ENCODE peak calls at places on chromosomes 13 and 19, in four cellular contexts. N is heart right ventricle, Q is ovary, C is heart left ventricle. D is an unnamed sample. For H3K4me1, the result is how much of the 10 kb centered on the place peaks cover.

GRCh38 chr19:35792312-35792711 is 16.9 kb downstream of the ARHGAP33 start:
- DNase-seq in N (no peak), Q (no peak), C (no peak), D (no peak)

GRCh38 chr13:50539791-50540530 is 303.5 kb downstream of the DLEU7 start:
- DNase-seq in N (no peak), Q (no peak), C (no peak), D (no peak)

GRCh38 chr19:33472696-33473624 is 48.6 kb downstream of the PEPD start:
- DNase-seq in N (no peak), Q (no peak), C (peak), D (peak)

GRCh38 chr19:23804676-23805075 is 46.0 kb upstream of the ZNF681 start:
- DNase-seq in N (no peak), Q (no peak), C (no peak), D (no peak)

GRCh38 chr19:33146209-33146608 is 14.3 kb downstream of the WDR88 start:
- DNase-seq in N (no peak), Q (no peak), C (no peak), D (no peak)

GRCh38 chr19:1673645-1674292 is 21.4 kb upstream of the TCF3 start:
- DNase-seq in N (no peak), Q (no peak), C (no peak), D (no peak)

GRCh38 chr13:26075498-26075897 is 23.7 kb upstream of the SHISA2 start:
- DNase-seq in N (no peak), Q (no peak), C (no peak), D (no peak)

GRCh38 chr13:77002590-77003190 is 10.8 kb downstream of the CLN5 start:
- DNase-seq in N (no peak), Q (no peak), C (no peak), D (no peak)

GRCh38 chr13:45055902-45056648 is 64.2 kb upstream of the GTF2F2 start:
- DNase-seq in N (peak), Q (peak), C (no peak), D (no peak)

GRCh38 chr19:35336166-35336955 is 7.4 kb downstream of the CD22 start:
- DNase-seq in N (no peak), Q (no peak), C (no peak), D (peak)

GRCh38 chr13:110254151-110254679 is 52.7 kb downstream of the COL4A1 start:
- DNase-seq in N (peak), Q (no peak), C (no peak), D (no peak)

GRCh38 chr19:21680679-21681078 is 86.7 kb downstream of the ZNF100 start:
- DNase-seq in N (no peak), Q (no peak), C (no peak), D (no peak)

GRCh38 chr19:2478756-2479555 is 3.0 kb downstream of the GADD45B start:
- DNase-seq in N (peak), Q (peak), C (peak), D (peak)

GRCh38 chr19:2534374-2535050 is 58.6 kb downstream of the GADD45B start:
- DNase-seq in N (no peak), Q (no peak), C (no peak), D (no peak)

GRCh38 chr13:41028051-41028450 is 8.9 kb upstream of the ELF1 start:
- DNase-seq in N (no peak), Q (no peak), C (no peak), D (no peak)

GRCh38 chr13:43767351-43767901 is 19.3 kb downstream of the ENOX1 start:
- DNase-seq in N (peak), Q (peak), C (peak), D (no peak)

GRCh38 chr19:6531956-6532243 is 1.1 kb downstream of the TNFSF9 start:
- DNase-seq in N (no peak), Q (no peak), C (no peak), D (no peak)

GRCh38 chr19:48274173-48274572 is 4.3 kb downstream of the ZNF114 start:
- DNase-seq in N (no peak), Q (no peak), C (no peak), D (no peak)

GRCh38 chr19:43534811-43535761 is 2.1 kb downstream of the ZNF575 start:
- DNase-seq in N (peak), Q (peak), C (peak), D (peak)

GRCh38 chr13:110073982-110074381 is 233.0 kb downstream of the COL4A1 start:
- DNase-seq in N (no peak), Q (no peak), C (no peak), D (no peak)

GRCh38 chr13:30520571-30520970 is 54.8 kb upstream of the HMGB1 start:
- DNase-seq in N (no peak), Q (no peak), C (no peak), D (no peak)

GRCh38 chr13:75792526-75793187 is 156.5 kb downstream of the LMO7 start:
- DNase-seq in N (no peak), Q (no peak), C (peak), D (no peak)

GRCh38 chr13:32838985-32839384 is 177.2 kb upstream of the KL start:
- DNase-seq in N (peak), Q (no peak), C (no peak), D (no peak)

GRCh38 chr19:1494115-1494815 is 3.3 kb downstream of the REEP6 start:
- DNase-seq in N (no peak), Q (peak), C (no peak), D (no peak)

GRCh38 chr13:51192348-51192747 is 29.9 kb upstream of the FAM124A start:
- DNase-seq in N (no peak), Q (no peak), C (no peak), D (no peak)

GRCh38 chr13:44843403-44843802 is 145.9 kb downstream of the NUFIP1 start:
- DNase-seq in N (no peak), Q (no peak), C (no peak), D (no peak)

GRCh38 chr19:1668339-1669123 is 16.1 kb upstream of the TCF3 start:
- DNase-seq in N (no peak), Q (no peak), C (no peak), D (no peak)

GRCh38 chr19:30228726-30229523 is 143.3 kb upstream of the ZNF536 start:
- DNase-seq in N (no peak), Q (no peak), C (no peak), D (no peak)
- H3K4me3 ChIP-seq in N (peak), Q (peak), C (peak), D (peak)

DNA sequence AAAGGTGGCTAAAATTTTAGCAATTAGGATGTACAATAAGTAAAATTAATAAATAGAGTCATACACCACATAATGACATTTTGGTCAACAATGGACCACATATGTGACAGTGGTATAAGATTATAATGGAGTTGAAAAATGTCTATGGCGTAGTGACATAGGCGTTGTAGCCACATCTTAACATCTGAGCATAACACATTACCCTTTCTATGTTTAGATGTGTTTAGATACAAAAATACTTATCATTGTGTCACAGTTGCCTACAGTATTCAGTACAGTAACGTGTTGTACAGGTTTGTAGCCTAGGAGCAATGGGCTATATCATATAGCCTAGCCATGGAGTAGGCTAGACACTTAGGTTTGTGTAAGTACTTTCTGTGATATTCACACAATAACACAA is 111.2 kb downstream of the LRCH1 start:
- DNase-seq in N (no peak), Q (no peak), C (no peak), D (no peak)
- H3K4me1 ChIP-seq in N (half or more), Q (under half), C (half or more), D (under half)

GRCh38 chr19:41879080-41879479 is 2.0 kb downstream of the CD79A start:
- DNase-seq in N (no peak), Q (no peak), C (no peak), D (no peak)
- H3K4me3 ChIP-seq in N (no peak), Q (no peak), C (no peak), D (no peak)

DNA sequence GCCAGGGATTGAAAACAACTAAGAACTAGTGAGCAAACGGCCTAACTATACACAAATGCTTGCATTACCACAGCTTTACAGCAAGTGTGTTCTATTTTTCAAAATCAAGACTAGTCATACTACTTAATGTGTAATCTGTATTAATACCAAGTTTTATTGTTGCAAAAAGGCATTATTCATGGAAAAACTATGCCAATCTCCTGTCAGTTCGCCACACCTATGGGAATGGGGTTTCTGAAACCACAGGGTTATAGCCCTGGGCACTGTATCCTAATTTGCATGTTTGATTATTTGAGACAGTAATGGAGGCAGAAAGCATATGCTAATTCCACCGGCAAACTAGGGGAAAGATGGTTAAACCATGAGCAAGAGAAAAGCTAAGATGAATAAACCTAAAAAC is 14.3 kb downstream of the GAS6 start:
- DNase-seq in N (no peak), Q (no peak), C (no peak), D (no peak)
- H3K4me1 ChIP-seq in N (half or more), Q (under half), C (half or more), D (under half)

DNA sequence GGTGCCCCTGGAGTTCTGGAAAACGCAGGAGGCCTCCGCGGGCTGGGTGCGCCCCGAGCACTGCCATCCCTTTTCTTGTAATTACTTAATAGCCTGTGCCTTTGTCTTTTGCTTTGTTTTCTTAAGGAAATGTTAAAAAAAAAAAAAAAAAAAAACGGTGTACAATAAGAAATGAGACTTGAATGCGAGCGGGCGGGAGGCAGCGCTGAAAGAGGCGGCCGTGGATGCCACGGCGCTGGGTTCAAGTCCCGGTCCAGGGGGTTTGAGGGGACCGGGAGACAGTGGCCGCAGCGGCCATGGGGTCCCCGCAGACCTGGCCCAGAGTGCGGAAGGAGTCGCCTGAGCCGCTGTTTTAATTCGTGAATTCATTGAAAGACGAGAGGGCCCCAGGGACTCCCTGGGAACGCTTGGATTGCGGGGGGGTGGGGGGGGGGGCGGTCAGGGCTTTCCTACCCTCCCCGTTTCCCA is 349.1 kb upstream of the ARGLU1 start:
- DNase-seq in N (peak), Q (no peak), C (peak), D (peak)
- H3K4me3 ChIP-seq in N (peak), Q (peak), C (peak), D (peak)

GRCh38 chr19:40461669-40462221 is 3.8 kb downstream of the BLVRB start:
- DNase-seq in N (no peak), Q (no peak), C (no peak), D (no peak)
- H3K4me1 ChIP-seq in N (under half), Q (under half), C (under half), D (under half)

DNA sequence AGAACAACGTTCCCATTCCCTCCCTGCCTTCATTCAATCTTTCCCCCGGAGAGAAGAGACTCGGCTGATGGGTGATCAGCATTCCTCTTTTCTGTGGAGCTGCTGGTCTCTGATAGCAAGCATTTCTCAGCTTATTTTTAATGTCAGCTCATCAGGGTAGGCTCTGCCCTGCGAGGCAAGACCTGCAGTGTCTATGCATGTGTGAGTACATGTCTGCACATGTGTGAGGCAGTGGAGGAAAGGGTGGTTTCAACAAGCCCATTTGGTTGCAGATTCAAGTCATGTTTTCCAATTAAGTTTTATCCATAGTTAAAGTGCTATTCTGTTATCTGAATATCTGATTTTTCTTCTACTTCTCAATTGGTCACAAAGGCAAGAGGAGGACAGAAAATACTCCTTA is 19.5 kb downstream of the SLC10A2 start:
- DNase-seq in N (no peak), Q (no peak), C (no peak), D (no peak)
- H3K4me3 ChIP-seq in N (no peak), Q (no peak), C (no peak), D (no peak)

GRCh38 chr19:8395621-8396082 is 5.5 kb downstream of the RAB11B start:
- DNase-seq in N (no peak), Q (no peak), C (no peak), D (no peak)
- H3K4me1 ChIP-seq in N (half or more), Q (under half), C (half or more), D (under half)

GRCh38 chr19:40605201-40605971 is 4.2 kb downstream of the LTBP4 start:
- DNase-seq in N (peak), Q (peak), C (peak), D (peak)

GRCh38 chr19:40601061-40601973 is at the start of gene LTBP4:
- DNase-seq in N (peak), Q (peak), C (peak), D (peak)

GRCh38 chr19:40604647-40605200 is 3.6 kb downstream of the LTBP4 start:
- DNase-seq in N (no peak), Q (peak), C (no peak), D (no peak)

GRCh38 chr19:40603719-40604646 is 2.8 kb downstream of the LTBP4 start:
- DNase-seq in N (peak), Q (peak), C (peak), D (peak)

GRCh38 chr19:40603071-40603718 is 2.0 kb downstream of the LTBP4 start:
- DNase-seq in N (no peak), Q (peak), C (no peak), D (no peak)
- H3K4me3 ChIP-seq in N (peak), Q (peak), C (peak), D (peak)